ENCODE peak calls at places on chromosomes 6 and 20, in nine cellular contexts. One of them, this sample, is unnamed.

GRCh38 chr6:56984374-56984773 is 29.5 kb downstream of the BEND6 start:
- DNase-seq in fibroblast of lung: peak; percentile 39
- DNase-seq in CD4-positive, CD25-positive, alpha-beta regulatory T cell: no peak
- DNase-seq in endodermal cell: no peak
- DNase-seq in ovary: no peak
- DNase-seq in small intestine: no peak
- DNase-seq in mesendoderm: no peak
- DNase-seq in SK-N-SH: no peak
- DNase-seq in body of pancreas: no peak
- DNase-seq in this sample: no peak

GRCh38 chr6:88538130-88538706 is 372.1 kb upstream of the CNR1 start:
- DNase-seq in fibroblast of lung: no peak
- DNase-seq in CD4-positive, CD25-positive, alpha-beta regulatory T cell: no peak
- DNase-seq in endodermal cell: peak; percentile 94
- DNase-seq in ovary: no peak
- DNase-seq in small intestine: no peak
- DNase-seq in mesendoderm: peak; percentile 84
- DNase-seq in SK-N-SH: no peak
- DNase-seq in body of pancreas: no peak
- DNase-seq in this sample: no peak

GRCh38 chr6:38273325-38273724 is 366.4 kb downstream of the BTBD9 start:
- DNase-seq in fibroblast of lung: no peak
- DNase-seq in CD4-positive, CD25-positive, alpha-beta regulatory T cell: no peak
- DNase-seq in endodermal cell: no peak
- DNase-seq in ovary: no peak
- DNase-seq in small intestine: no peak
- DNase-seq in mesendoderm: no peak
- DNase-seq in SK-N-SH: no peak
- DNase-seq in body of pancreas: no peak
- DNase-seq in this sample: no peak

GRCh38 chr20:56657879-56658278 is 28.8 kb downstream of the TFAP2C start:
- DNase-seq in fibroblast of lung: no peak
- DNase-seq in CD4-positive, CD25-positive, alpha-beta regulatory T cell: no peak
- DNase-seq in endodermal cell: no peak
- DNase-seq in ovary: no peak
- DNase-seq in small intestine: no peak
- DNase-seq in mesendoderm: no peak
- DNase-seq in SK-N-SH: no peak
- DNase-seq in body of pancreas: no peak
- DNase-seq in this sample: no peak

GRCh38 chr6:170394980-170395379 is 88.4 kb downstream of the FAM120B start:
- DNase-seq in fibroblast of lung: no peak
- DNase-seq in CD4-positive, CD25-positive, alpha-beta regulatory T cell: no peak
- DNase-seq in endodermal cell: no peak
- DNase-seq in ovary: no peak
- DNase-seq in small intestine: no peak
- DNase-seq in mesendoderm: no peak
- DNase-seq in SK-N-SH: no peak
- DNase-seq in body of pancreas: no peak
- DNase-seq in this sample: no peak

GRCh38 chr20:4488407-4489339 is 233.0 kb upstream of the PRND start:
- DNase-seq in fibroblast of lung: peak; percentile 59
- DNase-seq in CD4-positive, CD25-positive, alpha-beta regulatory T cell: no peak
- DNase-seq in endodermal cell: no peak
- DNase-seq in ovary: no peak
- DNase-seq in small intestine: no peak
- DNase-seq in mesendoderm: no peak
- DNase-seq in SK-N-SH: no peak
- DNase-seq in body of pancreas: no peak
- DNase-seq in this sample: no peak

GRCh38 chr6:124389127-124389526 is 573.1 kb upstream of the RNF217 start:
- DNase-seq in fibroblast of lung: peak; percentile 14
- DNase-seq in CD4-positive, CD25-positive, alpha-beta regulatory T cell: no peak
- DNase-seq in endodermal cell: no peak
- DNase-seq in ovary: no peak
- DNase-seq in small intestine: no peak
- DNase-seq in mesendoderm: peak; percentile 22
- DNase-seq in SK-N-SH: no peak
- DNase-seq in body of pancreas: no peak
- DNase-seq in this sample: no peak

GRCh38 chr20:7924692-7925091 is 15.6 kb downstream of the HAO1 start:
- DNase-seq in fibroblast of lung: peak; percentile 82
- DNase-seq in CD4-positive, CD25-positive, alpha-beta regulatory T cell: no peak
- DNase-seq in endodermal cell: no peak
- DNase-seq in ovary: no peak
- DNase-seq in small intestine: no peak
- DNase-seq in mesendoderm: peak; percentile 16
- DNase-seq in SK-N-SH: no peak
- DNase-seq in body of pancreas: no peak
- DNase-seq in this sample: no peak

GRCh38 chr20:12113468-12114371 is 196.0 kb downstream of the BTBD3 start:
- DNase-seq in fibroblast of lung: peak; percentile 41
- DNase-seq in CD4-positive, CD25-positive, alpha-beta regulatory T cell: no peak
- DNase-seq in endodermal cell: no peak
- DNase-seq in ovary: no peak
- DNase-seq in small intestine: peak; percentile 55
- DNase-seq in mesendoderm: no peak
- DNase-seq in SK-N-SH: no peak
- DNase-seq in body of pancreas: peak; percentile 59
- DNase-seq in this sample: no peak

GRCh38 chr6:97068211-97068610 is 143.7 kb downstream of the KLHL32 start:
- DNase-seq in fibroblast of lung: peak; percentile 64
- DNase-seq in CD4-positive, CD25-positive, alpha-beta regulatory T cell: peak; percentile 13
- DNase-seq in endodermal cell: no peak
- DNase-seq in ovary: no peak
- DNase-seq in small intestine: no peak
- DNase-seq in mesendoderm: no peak
- DNase-seq in SK-N-SH: peak; percentile 22
- DNase-seq in body of pancreas: no peak
- DNase-seq in this sample: no peak

GRCh38 chr6:6218246-6219085 is 102.0 kb downstream of the F13A1 start:
- DNase-seq in fibroblast of lung: no peak
- DNase-seq in CD4-positive, CD25-positive, alpha-beta regulatory T cell: no peak
- DNase-seq in endodermal cell: peak; percentile 57
- DNase-seq in ovary: no peak
- DNase-seq in small intestine: no peak
- DNase-seq in mesendoderm: peak; percentile 54
- DNase-seq in SK-N-SH: no peak
- DNase-seq in body of pancreas: no peak
- DNase-seq in this sample: peak; percentile 27

GRCh38 chr6:117481278-117481925 is 1.1 kb upstream of the DCBLD1 start:
- DNase-seq in fibroblast of lung: no peak
- DNase-seq in CD4-positive, CD25-positive, alpha-beta regulatory T cell: peak; percentile 11
- DNase-seq in endodermal cell: peak; percentile 62
- DNase-seq in ovary: no peak
- DNase-seq in small intestine: peak; percentile 49
- DNase-seq in mesendoderm: peak; percentile 39
- DNase-seq in SK-N-SH: no peak
- DNase-seq in body of pancreas: no peak
- DNase-seq in this sample: no peak

DNA sequence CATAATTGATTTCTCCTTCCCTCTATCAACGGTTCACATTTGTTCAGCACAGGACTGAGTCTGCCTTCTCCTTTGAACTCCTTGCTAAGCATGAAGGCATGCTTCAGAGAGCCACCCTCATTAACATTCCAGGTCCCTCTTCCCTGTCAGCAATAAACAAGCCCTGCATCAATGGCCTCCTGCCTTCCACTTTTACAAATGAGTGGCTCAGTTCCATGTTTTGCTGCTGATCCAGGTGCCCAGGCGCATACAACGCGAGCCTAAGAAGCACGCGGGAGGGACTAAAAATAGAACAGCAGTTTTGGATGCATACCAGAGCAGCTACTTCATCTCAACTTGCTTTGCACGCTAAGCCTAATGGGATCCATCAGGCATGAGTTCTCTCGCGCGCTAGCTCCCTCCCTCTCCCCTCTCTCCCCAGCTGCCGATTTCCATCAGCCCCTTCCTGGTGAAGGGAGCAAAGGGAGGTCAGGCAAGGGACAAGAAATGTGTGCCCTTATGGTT is 53.4 kb downstream of the TRAF3IP2 start:
- DNase-seq in fibroblast of lung: peak; percentile 96
- DNase-seq in CD4-positive, CD25-positive, alpha-beta regulatory T cell: no peak
- DNase-seq in endodermal cell: peak; percentile 77
- DNase-seq in ovary: peak; percentile 80
- DNase-seq in small intestine: peak; percentile 56
- DNase-seq in mesendoderm: peak; percentile 95
- DNase-seq in SK-N-SH: peak; percentile 55
- DNase-seq in body of pancreas: peak; percentile 83
- DNase-seq in this sample: peak; percentile 82
- H3K27ac ChIP-seq in fibroblast of lung: peak overlapping the region; percentile 97
- H3K27ac ChIP-seq in CD4-positive, CD25-positive, alpha-beta regulatory T cell: no peak overlapping the region
- H3K27ac ChIP-seq in endodermal cell: peak overlapping the region; percentile 82
- H3K27ac ChIP-seq in ovary: peak overlapping the region; percentile 58
- H3K27ac ChIP-seq in small intestine: no peak overlapping the region
- H3K27ac ChIP-seq in mesendoderm: peak overlapping the region; percentile 63
- H3K27ac ChIP-seq in SK-N-SH: peak overlapping the region; percentile 76
- H3K27ac ChIP-seq in body of pancreas: peak overlapping the region; percentile 91
- H3K27ac ChIP-seq in this sample: peak overlapping the region; percentile 78

GRCh38 chr6:118899948-118900347 is 6.0 kb downstream of the ASF1A start:
- DNase-seq in fibroblast of lung: no peak
- DNase-seq in CD4-positive, CD25-positive, alpha-beta regulatory T cell: peak; percentile 40
- DNase-seq in endodermal cell: no peak
- DNase-seq in ovary: no peak
- DNase-seq in small intestine: no peak
- DNase-seq in mesendoderm: no peak
- DNase-seq in SK-N-SH: no peak
- DNase-seq in body of pancreas: no peak
- DNase-seq in this sample: no peak
- H3K27ac ChIP-seq in fibroblast of lung: no peak overlapping the region
- H3K27ac ChIP-seq in CD4-positive, CD25-positive, alpha-beta regulatory T cell: peak overlapping the region; percentile 79
- H3K27ac ChIP-seq in endodermal cell: no peak overlapping the region
- H3K27ac ChIP-seq in ovary: no peak overlapping the region
- H3K27ac ChIP-seq in small intestine: no peak overlapping the region
- H3K27ac ChIP-seq in mesendoderm: no peak overlapping the region
- H3K27ac ChIP-seq in SK-N-SH: no peak overlapping the region
- H3K27ac ChIP-seq in body of pancreas: no peak overlapping the region
- H3K27ac ChIP-seq in this sample: no peak overlapping the region

GRCh38 chr6:141677598-141678211 is 455.0 kb upstream of the GJE1 start:
- DNase-seq in fibroblast of lung: peak; percentile 68
- DNase-seq in CD4-positive, CD25-positive, alpha-beta regulatory T cell: peak; percentile 26
- DNase-seq in endodermal cell: no peak
- DNase-seq in ovary: no peak
- DNase-seq in small intestine: peak; percentile 11
- DNase-seq in mesendoderm: peak; percentile 62
- DNase-seq in SK-N-SH: peak; percentile 4
- DNase-seq in body of pancreas: no peak
- DNase-seq in this sample: no peak
- H3K27ac ChIP-seq in fibroblast of lung: no peak overlapping the region
- H3K27ac ChIP-seq in CD4-positive, CD25-positive, alpha-beta regulatory T cell: no peak overlapping the region
- H3K27ac ChIP-seq in endodermal cell: no peak overlapping the region
- H3K27ac ChIP-seq in ovary: no peak overlapping the region
- H3K27ac ChIP-seq in small intestine: no peak overlapping the region
- H3K27ac ChIP-seq in mesendoderm: no peak overlapping the region
- H3K27ac ChIP-seq in SK-N-SH: no peak overlapping the region
- H3K27ac ChIP-seq in body of pancreas: no peak overlapping the region
- H3K27ac ChIP-seq in this sample: no peak overlapping the region

DNA sequence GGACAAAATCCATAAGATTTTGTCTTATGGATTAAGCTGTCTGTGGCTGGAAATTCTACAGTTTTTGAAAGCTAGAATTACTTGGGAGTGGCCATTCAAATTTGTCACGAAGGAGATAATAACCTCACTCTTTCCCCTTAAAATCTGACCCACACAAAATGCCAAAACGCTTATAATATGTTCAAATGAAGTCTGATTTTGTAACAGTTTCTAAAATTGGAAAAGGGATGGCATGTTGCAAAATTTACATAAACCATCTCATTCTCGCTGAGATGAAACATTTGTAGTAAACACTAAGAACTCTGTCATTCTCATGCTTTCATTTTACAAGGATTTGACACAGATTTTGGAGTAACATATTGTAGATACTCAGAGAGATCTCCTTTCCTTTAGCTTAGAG is 112.7 kb downstream of the GJA1 start:
- DNase-seq in fibroblast of lung: peak; percentile 48
- DNase-seq in CD4-positive, CD25-positive, alpha-beta regulatory T cell: no peak
- DNase-seq in endodermal cell: no peak
- DNase-seq in ovary: no peak
- DNase-seq in small intestine: no peak
- DNase-seq in mesendoderm: no peak
- DNase-seq in SK-N-SH: no peak
- DNase-seq in body of pancreas: no peak
- DNase-seq in this sample: no peak
- H3K27ac ChIP-seq in fibroblast of lung: no peak overlapping the region
- H3K27ac ChIP-seq in CD4-positive, CD25-positive, alpha-beta regulatory T cell: no peak overlapping the region
- H3K27ac ChIP-seq in endodermal cell: no peak overlapping the region
- H3K27ac ChIP-seq in ovary: no peak overlapping the region
- H3K27ac ChIP-seq in small intestine: no peak overlapping the region
- H3K27ac ChIP-seq in mesendoderm: no peak overlapping the region
- H3K27ac ChIP-seq in SK-N-SH: no peak overlapping the region
- H3K27ac ChIP-seq in body of pancreas: no peak overlapping the region
- H3K27ac ChIP-seq in this sample: no peak overlapping the region

This sample was measured in uterus.